ENCODE peak calls at places on chromosomes 13 and 19, in five cellular contexts. A is endothelial cell; R is brain microvascular endothelial cell; K is stimulated activated CD4-positive, alpha-beta T cell treated with anti-CD3 and anti-CD28 coated beads, Interleukin-4, amount 100 ng/mL, for 48 hours; Q is A172. I is an unnamed sample.

GRCh38 chr13:47158583-47158982 is 261.7 kb upstream of the HTR2A start:
- DNase-seq in K (no peak), R (no peak), Q (no peak), A (no peak), I (no peak)

GRCh38 chr13:70249332-70250064 is 141.2 kb upstream of the KLHL1 start:
- DNase-seq in Q (peak), A (peak), R (peak), K (no peak), I (no peak)

GRCh38 chr13:98988277-98988676 is 10.4 kb upstream of the DOCK9 start:
- DNase-seq in A (no peak), K (no peak), R (no peak), Q (no peak), I (no peak)

GRCh38 chr13:73106513-73107214 is 47.9 kb downstream of the KLF5 start:
- DNase-seq in Q (no peak), A (no peak), K (no peak), R (no peak), I (no peak)

GRCh38 chr19:45123440-45123850 is 30.5 kb downstream of the PPP1R37 start:
- DNase-seq in A (no peak), K (no peak), Q (no peak), R (no peak), I (no peak)

GRCh38 chr13:30884543-30884942 is 21.5 kb upstream of the MEDAG start:
- DNase-seq in A (no peak), K (no peak), R (no peak), Q (no peak), I (no peak)

GRCh38 chr13:48304132-48304876 is 753 bp downstream of the RB1 start:
- DNase-seq in K (no peak), Q (peak), A (peak), R (peak), I (no peak)

GRCh38 chr13:99555149-99555548 is 53.9 kb downstream of the TM9SF2 start:
- DNase-seq in Q (no peak), K (no peak), A (no peak), R (no peak), I (no peak)

GRCh38 chr13:102686024-102686423 is 8.8 kb downstream of the METTL21C start:
- DNase-seq in K (no peak), Q (no peak), R (no peak), A (no peak), I (no peak)

GRCh38 chr19:6947745-6948144 is 60.4 kb downstream of the ADGRE1 start:
- DNase-seq in K (peak), R (peak), A (no peak), Q (peak), I (no peak)